ENCODE peak calls at places on chromosomes 16 and 17, in six cellular contexts. V is body of pancreas; L is GM04503; Q is NCI-H1105; I is activated CD4-positive, alpha-beta T cell treated with anti-CD3 and anti-CD28 coated beads for 24 hours; H is GM12892. G is an unnamed sample.

GRCh38 chr17:31880311-31880710 is 21.2 kb downstream of the UTP6 start:
- DNase-seq in V (no peak), L (no peak), Q (no peak), I (no peak), H (no peak), G (no peak)

GRCh38 chr16:76729525-76729924 is 452.3 kb downstream of the CNTNAP4 start:
- DNase-seq in V (no peak), L (no peak), Q (no peak), I (no peak), H (no peak), G (no peak)

GRCh38 chr17:77488531-77489238 is 347.9 kb downstream of the SEC14L1 start:
- DNase-seq in V (no peak), L (no peak), Q (no peak), I (no peak), H (no peak), G (no peak)

GRCh38 chr16:71585318-71585703 is 8.4 kb upstream of the TAT start:
- DNase-seq in V (no peak), L (no peak), Q (no peak), I (no peak), H (no peak), G (no peak)

GRCh38 chr17:81437221-81437651 is 42.0 kb downstream of the BAHCC1 start:
- DNase-seq in V (no peak), L (no peak), Q (no peak), I (no peak), H (no peak), G (no peak)

GRCh38 chr16:52407778-52408177 is 139.2 kb downstream of the TOX3 start:
- DNase-seq in V (no peak), L (no peak), Q (peak), I (no peak), H (no peak), G (no peak)

GRCh38 chr16:23754594-23755483 is at the start of gene CHP2:
- DNase-seq in V (peak), L (no peak), Q (no peak), I (no peak), H (no peak), G (no peak)

GRCh38 chr16:72256398-72257048 is 84.6 kb upstream of the PMFBP1 start:
- DNase-seq in V (no peak), L (peak), Q (no peak), I (no peak), H (no peak), G (peak)

GRCh38 chr16:79810449-79811189 is 210.1 kb upstream of the MAF start:
- DNase-seq in V (no peak), L (no peak), Q (peak), I (no peak), H (no peak), G (no peak)

GRCh38 chr17:57603978-57604377 is 141.1 kb downstream of the CCDC182 start:
- DNase-seq in V (peak), L (no peak), Q (no peak), I (peak), H (no peak), G (no peak)

GRCh38 chr16:89101303-89102034 is 7.8 kb downstream of the ACSF3 start:
- DNase-seq in V (no peak), L (no peak), Q (no peak), I (no peak), H (no peak), G (no peak)

GRCh38 chr16:22274916-22275315 is 22.3 kb upstream of the POLR3E start:
- DNase-seq in V (no peak), L (no peak), Q (no peak), I (no peak), H (no peak), G (no peak)

GRCh38 chr17:55601874-55602364 is 90.7 kb upstream of the SMIM36 start:
- DNase-seq in V (no peak), L (no peak), Q (no peak), I (no peak), H (no peak), G (no peak)

GRCh38 chr16:27819881-27820610 is 243.5 kb downstream of the GSG1L start:
- DNase-seq in V (no peak), L (no peak), Q (no peak), I (no peak), H (no peak), G (no peak)

GRCh38 chr17:78151514-78152008 is 5.4 kb downstream of the C17orf99 start:
- DNase-seq in V (peak), L (no peak), Q (no peak), I (no peak), H (no peak), G (no peak)

GRCh38 chr17:41620583-41621434 is 3.6 kb downstream of the KRT17 start:
- DNase-seq in V (no peak), L (no peak), Q (no peak), I (no peak), H (no peak), G (no peak)

GRCh38 chr16:30895592-30896202 is 717 bp upstream of the CTF1 start:
- DNase-seq in V (no peak), L (no peak), Q (no peak), I (no peak), H (no peak), G (no peak)

G was measured in skeletal muscle cell.